ENCODE peak calls at places on chromosomes 13 and 19, in six cellular contexts. B is SW480; O is tibial artery; Y is adipocyte; X is H4; G is activated T-helper 1 cell treated with anti-CD3 and anti-CD28 coated beads, Interleukin-12 subunit alpha, Interleukin-12 subunit beta, Interleukin-2, Interleukin-4 antibody, amounts not matched to agents 30 ng/mL and 10 ng/mL and 1 ng/mL, durations not matched to agents 14 hours and 24 hours and 36 hours. F is an unnamed sample.

GRCh38 chr19:35644987-35645679 is 3.0 kb upstream of the COX6B1 start:
- DNase-seq in Y (peak), G (peak), X (no peak), B (peak), O (peak), F (peak)

GRCh38 chr19:409515-410242 is 732 bp upstream of the C2CD4C start:
- DNase-seq in Y (peak), X (no peak), B (no peak), O (peak), G (no peak), F (no peak)

GRCh38 chr13:57409656-57410055 is 221.9 kb upstream of the PCDH17 start:
- DNase-seq in O (no peak), Y (no peak), X (no peak), B (no peak), G (no peak), F (no peak)

GRCh38 chr13:102868366-102868936 is 22.6 kb downstream of the ERCC5 start:
- DNase-seq in B (no peak), O (no peak), Y (no peak), G (no peak), X (no peak), F (no peak)

GRCh38 chr19:15841875-15842569 is 26.6 kb upstream of the OR10H1 start:
- DNase-seq in G (no peak), X (no peak), Y (no peak), B (no peak), O (peak), F (no peak)

GRCh38 chr13:29654807-29655547 is 59.5 kb upstream of the SLC7A1 start:
- DNase-seq in B (no peak), O (no peak), Y (peak), X (no peak), G (no peak), F (no peak)

GRCh38 chr13:42729857-42730402 is 51.5 kb upstream of the FAM216B start:
- DNase-seq in Y (no peak), X (no peak), O (no peak), G (no peak), B (no peak), F (no peak)

GRCh38 chr13:93180376-93180966 is 46.1 kb upstream of the GPC6 start:
- DNase-seq in O (no peak), G (no peak), B (no peak), Y (peak), X (peak), F (no peak)

GRCh38 chr19:55080915-55081772 is 5.5 kb downstream of the EPS8L1 start:
- DNase-seq in B (peak), G (peak), X (no peak), O (no peak), Y (peak), F (peak)

GRCh38 chr13:91169641-91170040 is 177.8 kb upstream of the MIR17HG start:
- DNase-seq in O (no peak), X (no peak), Y (no peak), B (no peak), G (no peak), F (no peak)

GRCh38 chr19:1144741-1145140 is 29.3 kb downstream of the SBNO2 start:
- DNase-seq in Y (no peak), B (no peak), G (no peak), O (no peak), X (no peak), F (no peak)

GRCh38 chr19:11347546-11347945 is 1.2 kb downstream of the CCDC159 start:
- DNase-seq in O (no peak), G (no peak), B (no peak), Y (no peak), X (no peak), F (no peak)

GRCh38 chr13:111893071-111893606 is 173.8 kb upstream of the SOX1 start:
- DNase-seq in O (no peak), B (no peak), G (no peak), Y (no peak), X (no peak), F (no peak)

GRCh38 chr19:14536926-14537692 is 7.7 kb downstream of the TECR start:
- DNase-seq in O (peak), Y (no peak), B (no peak), G (no peak), X (no peak), F (no peak)

GRCh38 chr13:40333238-40333637 is 333.2 kb downstream of the FOXO1 start:
- DNase-seq in X (no peak), G (no peak), O (no peak), Y (no peak), B (no peak), F (no peak)

GRCh38 chr13:81171065-81171647 is 830.2 kb upstream of the SPRY2 start:
- DNase-seq in G (no peak), X (no peak), B (peak), Y (peak), O (no peak), F (no peak)

GRCh38 chr13:39818953-39819352 is 163.5 kb downstream of the COG6 start:
- DNase-seq in X (peak), G (no peak), O (no peak), Y (no peak), B (no peak), F (no peak)

GRCh38 chr13:73331556-73331955 is 272.8 kb downstream of the KLF5 start:
- DNase-seq in Y (no peak), O (no peak), B (no peak), G (no peak), X (no peak), F (no peak)

GRCh38 chr13:102726430-102726829 is 31.6 kb upstream of the METTL21C start:
- DNase-seq in X (no peak), G (no peak), B (peak), O (no peak), Y (no peak), F (no peak)

GRCh38 chr19:47357788-47358680 is 8.9 kb downstream of the DHX34 start:
- DNase-seq in G (no peak), X (no peak), Y (no peak), B (no peak), O (no peak), F (no peak)

GRCh38 chr19:44869728-44870470 is 21.2 kb upstream of the TOMM40 start:
- DNase-seq in Y (no peak), O (peak), B (no peak), X (peak), G (no peak), F (no peak)

F was measured in activated CD8-positive, alpha-beta memory T cell treated with anti-CD3 and anti-CD28 coated beads for 48 hours.